ENCODE peak calls at places on chromosomes 1 and 21, in six cellular contexts. One of them, this sample, is unnamed.

GRCh38 chr1:216310776-216311175 is 112.5 kb downstream of the USH2A start:
- DNase-seq in hippocampal formation: no peak
- DNase-seq in activated CD4-positive, alpha-beta T cell treated with anti-CD3 and anti-CD28 coated beads, Interleukin-2, amount 10 ng/mL, durations not matched to agents 7 days and 5 days: no peak
- DNase-seq in RKO: peak
- DNase-seq in iPS-NIHi11: peak
- DNase-seq in stimulated activated CD8-positive, alpha-beta memory T cell treated with anti-CD3 and anti-CD28 coated beads, Interleukin-7, amount 100 ng/mL, for 1 hour: no peak
- DNase-seq in this sample: peak

GRCh38 chr21:21007606-21008005 is 9.4 kb downstream of the NCAM2 start:
- DNase-seq in hippocampal formation: no peak
- DNase-seq in activated CD4-positive, alpha-beta T cell treated with anti-CD3 and anti-CD28 coated beads, Interleukin-2, amount 10 ng/mL, durations not matched to agents 7 days and 5 days: no peak
- DNase-seq in RKO: no peak
- DNase-seq in iPS-NIHi11: no peak
- DNase-seq in stimulated activated CD8-positive, alpha-beta memory T cell treated with anti-CD3 and anti-CD28 coated beads, Interleukin-7, amount 100 ng/mL, for 1 hour: no peak
- DNase-seq in this sample: no peak

GRCh38 chr1:197441990-197442389 is 173.9 kb downstream of the CRB1 start:
- DNase-seq in hippocampal formation: no peak
- DNase-seq in activated CD4-positive, alpha-beta T cell treated with anti-CD3 and anti-CD28 coated beads, Interleukin-2, amount 10 ng/mL, durations not matched to agents 7 days and 5 days: no peak
- DNase-seq in RKO: no peak
- DNase-seq in iPS-NIHi11: no peak
- DNase-seq in stimulated activated CD8-positive, alpha-beta memory T cell treated with anti-CD3 and anti-CD28 coated beads, Interleukin-7, amount 100 ng/mL, for 1 hour: no peak
- DNase-seq in this sample: peak

GRCh38 chr1:34800214-34800613 is 7.4 kb downstream of the GJA4 start:
- DNase-seq in hippocampal formation: no peak
- DNase-seq in activated CD4-positive, alpha-beta T cell treated with anti-CD3 and anti-CD28 coated beads, Interleukin-2, amount 10 ng/mL, durations not matched to agents 7 days and 5 days: no peak
- DNase-seq in RKO: peak
- DNase-seq in iPS-NIHi11: no peak
- DNase-seq in stimulated activated CD8-positive, alpha-beta memory T cell treated with anti-CD3 and anti-CD28 coated beads, Interleukin-7, amount 100 ng/mL, for 1 hour: no peak
- DNase-seq in this sample: no peak

GRCh38 chr1:187759934-187760333 is 931.2 kb downstream of the PLA2G4A start:
- DNase-seq in hippocampal formation: no peak
- DNase-seq in activated CD4-positive, alpha-beta T cell treated with anti-CD3 and anti-CD28 coated beads, Interleukin-2, amount 10 ng/mL, durations not matched to agents 7 days and 5 days: no peak
- DNase-seq in RKO: no peak
- DNase-seq in iPS-NIHi11: no peak
- DNase-seq in stimulated activated CD8-positive, alpha-beta memory T cell treated with anti-CD3 and anti-CD28 coated beads, Interleukin-7, amount 100 ng/mL, for 1 hour: no peak
- DNase-seq in this sample: no peak

GRCh38 chr1:182142621-182143020 is 81.1 kb upstream of the ZNF648 start:
- DNase-seq in hippocampal formation: no peak
- DNase-seq in activated CD4-positive, alpha-beta T cell treated with anti-CD3 and anti-CD28 coated beads, Interleukin-2, amount 10 ng/mL, durations not matched to agents 7 days and 5 days: no peak
- DNase-seq in RKO: no peak
- DNase-seq in iPS-NIHi11: no peak
- DNase-seq in stimulated activated CD8-positive, alpha-beta memory T cell treated with anti-CD3 and anti-CD28 coated beads, Interleukin-7, amount 100 ng/mL, for 1 hour: no peak
- DNase-seq in this sample: no peak

GRCh38 chr1:236734141-236734765 is 48.0 kb downstream of the ACTN2 start:
- DNase-seq in hippocampal formation: no peak
- DNase-seq in activated CD4-positive, alpha-beta T cell treated with anti-CD3 and anti-CD28 coated beads, Interleukin-2, amount 10 ng/mL, durations not matched to agents 7 days and 5 days: no peak
- DNase-seq in RKO: no peak
- DNase-seq in iPS-NIHi11: no peak
- DNase-seq in stimulated activated CD8-positive, alpha-beta memory T cell treated with anti-CD3 and anti-CD28 coated beads, Interleukin-7, amount 100 ng/mL, for 1 hour: no peak
- DNase-seq in this sample: no peak

GRCh38 chr1:110967256-110967655 is 3.5 kb upstream of the LRIF1 start:
- DNase-seq in hippocampal formation: no peak
- DNase-seq in activated CD4-positive, alpha-beta T cell treated with anti-CD3 and anti-CD28 coated beads, Interleukin-2, amount 10 ng/mL, durations not matched to agents 7 days and 5 days: no peak
- DNase-seq in RKO: peak
- DNase-seq in iPS-NIHi11: no peak
- DNase-seq in stimulated activated CD8-positive, alpha-beta memory T cell treated with anti-CD3 and anti-CD28 coated beads, Interleukin-7, amount 100 ng/mL, for 1 hour: no peak
- DNase-seq in this sample: no peak

GRCh38 chr1:230682882-230683610 is 30.9 kb downstream of the AGT start:
- DNase-seq in hippocampal formation: no peak
- DNase-seq in activated CD4-positive, alpha-beta T cell treated with anti-CD3 and anti-CD28 coated beads, Interleukin-2, amount 10 ng/mL, durations not matched to agents 7 days and 5 days: no peak
- DNase-seq in RKO: no peak
- DNase-seq in iPS-NIHi11: no peak
- DNase-seq in stimulated activated CD8-positive, alpha-beta memory T cell treated with anti-CD3 and anti-CD28 coated beads, Interleukin-7, amount 100 ng/mL, for 1 hour: no peak
- DNase-seq in this sample: no peak

GRCh38 chr1:28246427-28246832 is 10.5 kb downstream of the ATP5IF1 start:
- DNase-seq in hippocampal formation: no peak
- DNase-seq in activated CD4-positive, alpha-beta T cell treated with anti-CD3 and anti-CD28 coated beads, Interleukin-2, amount 10 ng/mL, durations not matched to agents 7 days and 5 days: peak
- DNase-seq in RKO: no peak
- DNase-seq in iPS-NIHi11: no peak
- DNase-seq in stimulated activated CD8-positive, alpha-beta memory T cell treated with anti-CD3 and anti-CD28 coated beads, Interleukin-7, amount 100 ng/mL, for 1 hour: no peak
- DNase-seq in this sample: no peak

GRCh38 chr1:110118636-110119396 is 6.6 kb downstream of the UBL4B start:
- DNase-seq in hippocampal formation: no peak
- DNase-seq in activated CD4-positive, alpha-beta T cell treated with anti-CD3 and anti-CD28 coated beads, Interleukin-2, amount 10 ng/mL, durations not matched to agents 7 days and 5 days: no peak
- DNase-seq in RKO: peak
- DNase-seq in iPS-NIHi11: no peak
- DNase-seq in stimulated activated CD8-positive, alpha-beta memory T cell treated with anti-CD3 and anti-CD28 coated beads, Interleukin-7, amount 100 ng/mL, for 1 hour: no peak
- DNase-seq in this sample: no peak

GRCh38 chr1:203453016-203453415 is 22.6 kb upstream of the PRELP start:
- DNase-seq in hippocampal formation: no peak
- DNase-seq in activated CD4-positive, alpha-beta T cell treated with anti-CD3 and anti-CD28 coated beads, Interleukin-2, amount 10 ng/mL, durations not matched to agents 7 days and 5 days: no peak
- DNase-seq in RKO: no peak
- DNase-seq in iPS-NIHi11: no peak
- DNase-seq in stimulated activated CD8-positive, alpha-beta memory T cell treated with anti-CD3 and anti-CD28 coated beads, Interleukin-7, amount 100 ng/mL, for 1 hour: no peak
- DNase-seq in this sample: no peak

GRCh38 chr21:36916718-36917117 is 49.8 kb downstream of the HLCS start:
- DNase-seq in hippocampal formation: no peak
- DNase-seq in activated CD4-positive, alpha-beta T cell treated with anti-CD3 and anti-CD28 coated beads, Interleukin-2, amount 10 ng/mL, durations not matched to agents 7 days and 5 days: no peak
- DNase-seq in RKO: no peak
- DNase-seq in iPS-NIHi11: no peak
- DNase-seq in stimulated activated CD8-positive, alpha-beta memory T cell treated with anti-CD3 and anti-CD28 coated beads, Interleukin-7, amount 100 ng/mL, for 1 hour: no peak
- DNase-seq in this sample: no peak

GRCh38 chr1:155062151-155062686 is 1.3 kb upstream of the EFNA4 start:
- DNase-seq in hippocampal formation: no peak
- DNase-seq in activated CD4-positive, alpha-beta T cell treated with anti-CD3 and anti-CD28 coated beads, Interleukin-2, amount 10 ng/mL, durations not matched to agents 7 days and 5 days: no peak
- DNase-seq in RKO: no peak
- DNase-seq in iPS-NIHi11: peak
- DNase-seq in stimulated activated CD8-positive, alpha-beta memory T cell treated with anti-CD3 and anti-CD28 coated beads, Interleukin-7, amount 100 ng/mL, for 1 hour: no peak
- DNase-seq in this sample: no peak

GRCh38 chr1:205382561-205382960 is 25.8 kb upstream of the KLHDC8A start:
- DNase-seq in hippocampal formation: peak
- DNase-seq in activated CD4-positive, alpha-beta T cell treated with anti-CD3 and anti-CD28 coated beads, Interleukin-2, amount 10 ng/mL, durations not matched to agents 7 days and 5 days: no peak
- DNase-seq in RKO: no peak
- DNase-seq in iPS-NIHi11: no peak
- DNase-seq in stimulated activated CD8-positive, alpha-beta memory T cell treated with anti-CD3 and anti-CD28 coated beads, Interleukin-7, amount 100 ng/mL, for 1 hour: no peak
- DNase-seq in this sample: no peak

GRCh38 chr1:28329395-28330153 is 734 bp downstream of the MED18 start:
- DNase-seq in hippocampal formation: no peak
- DNase-seq in activated CD4-positive, alpha-beta T cell treated with anti-CD3 and anti-CD28 coated beads, Interleukin-2, amount 10 ng/mL, durations not matched to agents 7 days and 5 days: peak
- DNase-seq in RKO: peak
- DNase-seq in iPS-NIHi11: no peak
- DNase-seq in stimulated activated CD8-positive, alpha-beta memory T cell treated with anti-CD3 and anti-CD28 coated beads, Interleukin-7, amount 100 ng/mL, for 1 hour: peak
- DNase-seq in this sample: no peak

GRCh38 chr1:85623061-85623471 is 42.5 kb downstream of the CCN1 start:
- DNase-seq in hippocampal formation: no peak
- DNase-seq in activated CD4-positive, alpha-beta T cell treated with anti-CD3 and anti-CD28 coated beads, Interleukin-2, amount 10 ng/mL, durations not matched to agents 7 days and 5 days: no peak
- DNase-seq in RKO: peak
- DNase-seq in iPS-NIHi11: no peak
- DNase-seq in stimulated activated CD8-positive, alpha-beta memory T cell treated with anti-CD3 and anti-CD28 coated beads, Interleukin-7, amount 100 ng/mL, for 1 hour: no peak
- DNase-seq in this sample: no peak

GRCh38 chr1:247407180-247407616 is 8.8 kb upstream of the NLRP3 start:
- DNase-seq in hippocampal formation: no peak
- DNase-seq in activated CD4-positive, alpha-beta T cell treated with anti-CD3 and anti-CD28 coated beads, Interleukin-2, amount 10 ng/mL, durations not matched to agents 7 days and 5 days: peak
- DNase-seq in RKO: no peak
- DNase-seq in iPS-NIHi11: no peak
- DNase-seq in stimulated activated CD8-positive, alpha-beta memory T cell treated with anti-CD3 and anti-CD28 coated beads, Interleukin-7, amount 100 ng/mL, for 1 hour: peak
- DNase-seq in this sample: peak

This sample was measured in CMK.